ENCODE peak calls at places on chromosomes 3 and 15, in seven cellular contexts. Q is IMR-90, D is mesenchymal stem cell, Y is H9, N is mesendoderm, K is H1, G is trophoblast cell. P is an unnamed sample.

GRCh38 chr3:59759298-59760169 is 709.7 kb upstream of the CFAP20DC start:
- DNase-seq in Q (no peak), D (no peak), Y (no peak), N (no peak), K (no peak), G (no peak), P (no peak)

GRCh38 chr3:52527732-52528595 is 5.7 kb downstream of the NT5DC2 start:
- DNase-seq in Q (no peak), D (no peak), Y (no peak), N (no peak), K (no peak), G (no peak), P (no peak)

GRCh38 chr3:52225452-52226228 is at the start of gene TLR9:
- DNase-seq in Q (no peak), D (no peak), Y (peak), N (no peak), K (no peak), G (no peak), P (no peak)

GRCh38 chr3:71512000-71512399 is 71.5 kb downstream of the FOXP1 start:
- DNase-seq in Q (no peak), D (no peak), Y (peak), N (peak), K (no peak), G (no peak), P (no peak)

GRCh38 chr15:80953001-80953952 is 36.3 kb downstream of the MESD start:
- DNase-seq in Q (peak), D (no peak), Y (no peak), N (no peak), K (no peak), G (no peak), P (no peak)

GRCh38 chr15:63531586-63531985 is 27.2 kb downstream of the USP3 start:
- DNase-seq in Q (no peak), D (no peak), Y (no peak), N (peak), K (no peak), G (peak), P (no peak)

GRCh38 chr15:76994971-76995945 is at the start of gene PSTPIP1:
- DNase-seq in Q (no peak), D (no peak), Y (no peak), N (no peak), K (no peak), G (no peak), P (no peak)

GRCh38 chr3:49720383-49721164 is 1.1 kb upstream of the AMIGO3 start:
- DNase-seq in Q (no peak), D (no peak), Y (no peak), N (no peak), K (no peak), G (no peak), P (no peak)

GRCh38 chr15:72873379-72874233 is 90.0 kb upstream of the ADPGK start:
- DNase-seq in Q (no peak), D (no peak), Y (no peak), N (no peak), K (no peak), G (peak), P (no peak)

GRCh38 chr3:109923431-109923830 is 586.1 kb upstream of the DPPA4 start:
- DNase-seq in Q (no peak), D (no peak), Y (no peak), N (no peak), K (no peak), G (no peak), P (no peak)

GRCh38 chr15:89329329-89330084 is 5.1 kb downstream of the POLG start:
- DNase-seq in Q (no peak), D (no peak), Y (no peak), N (no peak), K (no peak), G (no peak), P (no peak)

GRCh38 chr3:151379083-151379734 is 5.3 kb downstream of the P2RY12 start:
- DNase-seq in Q (no peak), D (peak), Y (peak), N (peak), K (no peak), G (no peak), P (peak)

GRCh38 chr15:72846027-72846426 is 62.5 kb upstream of the ADPGK start:
- DNase-seq in Q (no peak), D (no peak), Y (no peak), N (no peak), K (no peak), G (no peak), P (no peak)

GRCh38 chr15:34986326-34987181 is 1.5 kb downstream of the ZNF770 start:
- DNase-seq in Q (no peak), D (peak), Y (no peak), N (no peak), K (no peak), G (no peak), P (no peak)

GRCh38 chr3:157857461-157857860 is 248.8 kb downstream of the SHOX2 start:
- DNase-seq in Q (no peak), D (no peak), Y (no peak), N (peak), K (no peak), G (no peak), P (no peak)

GRCh38 chr3:170144437-170144843 is 37.1 kb downstream of the PHC3 start:
- DNase-seq in Q (no peak), D (peak), Y (no peak), N (no peak), K (no peak), G (no peak), P (no peak)

GRCh38 chr15:81235276-81235675 is 38.6 kb downstream of the IL16 start:
- DNase-seq in Q (peak), D (no peak), Y (no peak), N (no peak), K (no peak), G (no peak), P (no peak)

GRCh38 chr15:36622247-36622795 is 42.9 kb downstream of the CDIN1 start:
- DNase-seq in Q (no peak), D (no peak), Y (no peak), N (no peak), K (no peak), G (no peak), P (no peak)

GRCh38 chr3:156648086-156648485 is 26.3 kb upstream of the TIPARP start:
- DNase-seq in Q (peak), D (peak), Y (no peak), N (no peak), K (no peak), G (no peak), P (no peak)

DNA sequence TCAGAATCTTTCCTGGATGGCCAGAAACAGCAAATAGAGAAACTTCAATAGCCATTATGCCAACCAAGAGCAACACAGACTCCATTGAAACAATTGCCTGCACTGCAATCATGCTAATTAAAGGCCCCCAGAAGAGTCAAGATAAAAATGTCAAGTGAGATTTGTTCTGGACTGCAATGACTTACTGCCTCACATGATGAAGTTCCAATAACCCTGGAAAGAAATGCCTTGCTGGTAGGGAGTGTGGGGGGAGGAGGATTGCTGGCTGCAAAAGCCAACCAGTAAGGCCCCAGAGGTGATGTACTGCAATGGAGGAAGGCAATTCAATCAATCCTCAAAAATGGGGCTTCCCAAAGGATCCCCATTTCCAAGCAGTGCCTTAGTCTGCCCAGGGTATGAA is 257.9 kb downstream of the NTRK3 start:
- DNase-seq in Q (no peak), D (no peak), Y (no peak), N (no peak), K (no peak), G (no peak), P (no peak)
- H2BK5ac ChIP-seq in Q (no peak), D (no peak), Y (no peak), N (no peak), K (no peak), G (no peak), P (no peak)

GRCh38 chr3:55650011-55650410 is 162.9 kb upstream of the WNT5A start:
- DNase-seq in Q (no peak), D (no peak), Y (no peak), N (no peak), K (no peak), G (no peak), P (no peak)

GRCh38 chr3:55651011-55651410 is 163.9 kb upstream of the WNT5A start:
- DNase-seq in Q (no peak), D (no peak), Y (no peak), N (no peak), K (no peak), G (no peak), P (no peak)

GRCh38 chr3:55655544-55655943 is 168.4 kb upstream of the WNT5A start:
- DNase-seq in Q (peak), D (no peak), Y (no peak), N (no peak), K (no peak), G (no peak), P (no peak)

GRCh38 chr3:55658297-55659022 is 171.4 kb upstream of the WNT5A start:
- DNase-seq in Q (no peak), D (no peak), Y (peak), N (no peak), K (no peak), G (no peak), P (no peak)

GRCh38 chr3:55654123-55654787 is 167.1 kb upstream of the WNT5A start:
- DNase-seq in Q (no peak), D (no peak), Y (no peak), N (no peak), K (no peak), G (no peak), P (no peak)
- H2BK5ac ChIP-seq in Q (no peak), D (no peak), Y (no peak), N (no peak), K (no peak), G (no peak), P (no peak)

GRCh38 chr3:115823083-115823482 is 199.8 kb downstream of the GAP43 start:
- DNase-seq in Q (no peak), D (no peak), Y (no peak), N (no peak), K (no peak), G (no peak), P (no peak)
- H2BK5ac ChIP-seq in Q (no peak), D (no peak), Y (no peak), N (no peak), K (no peak), G (no peak), P (no peak)

GRCh38 chr3:167241048-167241845 is 138.8 kb downstream of the ZBBX start:
- DNase-seq in Q (no peak), D (no peak), Y (no peak), N (no peak), K (no peak), G (no peak), P (no peak)

GRCh38 chr3:167251678-167252077 is 128.4 kb downstream of the ZBBX start:
- DNase-seq in Q (no peak), D (no peak), Y (no peak), N (no peak), K (no peak), G (no peak), P (no peak)

DNA sequence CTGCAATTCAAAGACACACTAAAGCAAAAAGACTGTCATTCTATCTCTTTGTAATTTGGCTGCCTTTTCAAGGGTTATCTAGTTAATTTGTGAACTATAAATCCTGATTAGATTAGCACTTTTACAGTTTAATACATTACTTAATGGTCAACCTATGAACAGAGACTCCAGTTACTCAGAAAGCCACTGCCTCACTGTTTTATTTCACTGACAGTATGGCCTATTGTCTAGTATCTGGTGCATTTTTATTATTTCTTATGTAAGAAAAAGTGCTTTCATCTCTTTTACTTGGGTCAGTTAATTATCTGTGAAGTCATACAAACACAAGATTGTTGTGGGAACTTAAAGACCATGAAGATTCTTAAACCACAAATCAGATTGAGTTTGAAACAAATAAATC is 133.8 kb downstream of the ZBBX start:
- DNase-seq in Q (no peak), D (no peak), Y (no peak), N (no peak), K (no peak), G (no peak), P (no peak)
- H2BK5ac ChIP-seq in Q (no peak), D (no peak), Y (no peak), N (no peak), K (no peak), G (no peak), P (no peak)

P was measured in neuronal stem cell.